ENCODE peak calls at places on chromosomes 16 and 17, in five cellular contexts. J is fibroblast of pulmonary artery, S is psoas muscle, C is lung, T is brain microvascular endothelial cell. E is an unnamed sample.

GRCh38 chr16:22337849-22338248 is 36.6 kb downstream of the CDR2 start:
- DNase-seq in J (no peak), S (no peak), C (no peak), T (no peak), E (no peak)

GRCh38 chr17:65657251-65657828 is 95.9 kb upstream of the AXIN2 start:
- DNase-seq in J (no peak), S (no peak), C (no peak), T (no peak), E (no peak)

GRCh38 chr17:20092292-20092867 is 83.2 kb downstream of the SPECC1 start:
- DNase-seq in J (no peak), S (no peak), C (no peak), T (no peak), E (no peak)

GRCh38 chr17:74059471-74059870 is 144.0 kb upstream of the RPL38 start:
- DNase-seq in J (no peak), S (no peak), C (no peak), T (no peak), E (no peak)

GRCh38 chr16:48609453-48610023 is 442 bp downstream of the N4BP1 start:
- DNase-seq in J (peak; percentile 60), S (peak; percentile 67), C (peak; percentile 55), T (peak; percentile 18), E (peak; percentile 20)

GRCh38 chr17:67801626-67802175 is 23.6 kb upstream of the BPTF start:
- DNase-seq in J (no peak), S (no peak), C (no peak), T (no peak), E (no peak)

GRCh38 chr16:2156025-2156848 is 655 bp downstream of the TRAF7 start:
- DNase-seq in J (peak; percentile 65), S (no peak), C (no peak), T (peak; percentile 57), E (peak; percentile 89)

GRCh38 chr16:49468611-49469322 is 95.2 kb downstream of the C16orf78 start:
- DNase-seq in J (no peak), S (no peak), C (peak; percentile 18), T (no peak), E (no peak)

GRCh38 chr16:85227924-85228462 is 115.7 kb upstream of the CIBAR2 start:
- DNase-seq in J (peak; percentile 67), S (no peak), C (no peak), T (peak; percentile 72), E (peak; percentile 48)

GRCh38 chr17:1908699-1909309 is 79.0 kb downstream of the RPA1 start:
- DNase-seq in J (peak; percentile 83), S (peak; percentile 37), C (peak; percentile 66), T (peak; percentile 65), E (peak; percentile 87)

GRCh38 chr16:10126686-10127085 is 55.5 kb downstream of the GRIN2A start:
- DNase-seq in J (peak; percentile 3), S (no peak), C (no peak), T (peak; percentile 59), E (no peak)

GRCh38 chr17:55332296-55333041 is 67.7 kb downstream of the HLF start:
- DNase-seq in J (no peak), S (no peak), C (peak; percentile 85), T (no peak), E (no peak)

GRCh38 chr17:79864617-79865250 is 25.5 kb upstream of the CBX4 start:
- DNase-seq in J (no peak), S (no peak), C (no peak), T (no peak), E (no peak)

GRCh38 chr16:57939872-57940224 is 31.1 kb downstream of the CNGB1 start:
- DNase-seq in J (no peak), S (no peak), C (no peak), T (no peak), E (no peak)

GRCh38 chr16:19805459-19806160 is 79.0 kb downstream of the GPRC5B start:
- DNase-seq in J (no peak), S (no peak), C (no peak), T (no peak), E (no peak)

DNA sequence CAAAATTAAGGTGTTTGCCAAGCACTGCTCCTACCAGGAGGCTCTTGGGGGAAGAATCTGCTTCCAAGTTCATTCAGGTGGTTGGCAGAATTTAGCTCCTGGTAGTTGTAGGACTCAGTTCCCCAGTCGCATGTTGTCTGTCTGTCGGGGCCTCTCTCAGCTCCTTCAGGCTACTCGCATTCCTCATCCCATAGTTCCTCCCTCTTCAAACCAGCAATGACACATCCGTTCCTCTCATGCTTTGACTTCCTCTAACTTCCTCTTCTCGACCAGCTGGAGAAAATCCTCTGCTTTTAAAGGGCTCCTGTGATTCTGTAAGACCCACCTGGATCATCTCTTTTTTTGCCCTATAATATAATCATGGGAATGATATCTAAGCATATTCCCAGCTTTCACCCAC is 108.1 kb downstream of the PMP22 start:
- DNase-seq in J (peak; percentile 10), S (no peak), C (no peak), T (peak; percentile 14), E (peak; percentile 66)
- H3K4me3 ChIP-seq in J (no peak overlapping the region), S (no peak overlapping the region), C (no peak overlapping the region), T (no peak overlapping the region), E (no peak overlapping the region)

DNA sequence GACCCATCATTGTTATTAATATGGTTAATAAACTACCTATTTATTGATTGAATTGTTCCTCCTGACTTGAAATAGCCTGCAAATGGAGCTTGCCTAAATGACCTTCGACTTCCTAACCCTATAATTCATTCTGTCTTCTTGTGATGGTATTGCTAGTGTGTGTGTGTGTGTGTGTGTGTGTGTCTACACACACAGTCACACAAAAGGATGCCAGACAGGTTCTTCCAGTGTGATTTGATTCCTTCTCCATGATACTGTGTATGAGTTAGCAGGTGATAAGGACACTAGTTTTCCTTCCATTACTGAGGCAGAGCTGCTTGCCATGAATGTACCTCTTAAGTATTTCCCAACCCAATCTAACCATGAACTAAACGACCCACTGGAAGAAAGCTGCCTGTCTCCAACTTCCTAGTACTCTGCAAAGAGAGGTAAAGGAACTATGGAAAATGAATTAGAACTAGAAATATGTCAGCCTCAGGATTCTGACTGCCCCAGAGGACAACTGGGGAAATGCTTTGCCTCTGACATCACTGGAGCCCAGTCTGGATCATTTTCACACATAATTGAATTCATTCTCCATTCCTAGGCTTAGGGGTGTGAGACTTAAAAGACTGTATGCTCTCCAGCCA is 3.5 kb upstream of the CDC6 start:
- DNase-seq in J (peak; percentile 63), S (no peak), C (no peak), T (peak; percentile 63), E (peak; percentile 70)
- TF ChIP-seq CTCF in J (peak; percentile 40), S (peak; percentile 8), C (no peak), T (peak; percentile 59), E (peak; percentile 24)

DNA sequence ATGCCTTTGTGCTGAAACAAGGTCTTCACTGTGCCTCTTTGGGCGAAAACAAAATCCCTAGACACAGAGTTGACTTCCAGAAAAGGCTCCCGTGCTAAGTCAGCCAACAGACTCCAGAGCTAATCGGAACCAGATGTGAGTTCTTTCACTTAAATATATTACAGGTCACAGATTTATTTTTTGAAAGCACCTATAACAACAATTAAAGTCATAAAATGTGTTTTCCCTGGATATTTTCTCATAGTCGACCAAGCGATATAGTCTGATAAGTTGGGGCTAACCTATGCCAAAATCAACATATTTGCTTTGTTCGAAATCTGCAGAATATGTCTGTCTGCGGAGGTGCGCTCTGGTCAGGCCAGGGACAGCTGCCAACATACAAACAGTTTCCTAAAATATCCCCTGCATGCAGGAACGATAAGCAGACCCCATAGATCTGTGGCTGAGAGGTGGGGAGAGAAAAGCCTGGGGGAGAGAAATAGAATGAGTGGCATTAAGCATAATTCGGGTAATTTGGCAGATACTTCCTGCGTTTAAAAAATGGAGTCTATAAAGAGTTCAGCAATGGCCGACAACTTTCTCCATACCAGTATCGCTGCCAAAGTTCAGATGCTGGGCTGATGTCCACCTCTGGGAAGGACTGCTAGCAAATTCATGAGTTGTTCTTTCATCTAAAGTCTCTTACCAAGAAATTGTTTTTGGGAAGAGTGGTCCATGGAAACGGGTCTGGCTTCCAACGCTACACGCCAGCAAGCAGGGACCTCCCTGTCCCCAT is 50.8 kb upstream of the MYH10 start:
- DNase-seq in J (peak; percentile 77), S (no peak), C (no peak), T (no peak), E (peak; percentile 78)
- H3K4me3 ChIP-seq in J (peak overlapping the region; percentile 18), S (peak overlapping the region; percentile 10), C (no peak overlapping the region), T (no peak overlapping the region), E (no peak overlapping the region)

GRCh38 chr17:6140188-6140587 is 70.0 kb downstream of the WSCD1 start:
- DNase-seq in J (no peak), S (no peak), C (no peak), T (no peak), E (no peak)

GRCh38 chr17:6147054-6147453 is 76.9 kb downstream of the WSCD1 start:
- DNase-seq in J (no peak), S (no peak), C (no peak), T (no peak), E (no peak)

DNA sequence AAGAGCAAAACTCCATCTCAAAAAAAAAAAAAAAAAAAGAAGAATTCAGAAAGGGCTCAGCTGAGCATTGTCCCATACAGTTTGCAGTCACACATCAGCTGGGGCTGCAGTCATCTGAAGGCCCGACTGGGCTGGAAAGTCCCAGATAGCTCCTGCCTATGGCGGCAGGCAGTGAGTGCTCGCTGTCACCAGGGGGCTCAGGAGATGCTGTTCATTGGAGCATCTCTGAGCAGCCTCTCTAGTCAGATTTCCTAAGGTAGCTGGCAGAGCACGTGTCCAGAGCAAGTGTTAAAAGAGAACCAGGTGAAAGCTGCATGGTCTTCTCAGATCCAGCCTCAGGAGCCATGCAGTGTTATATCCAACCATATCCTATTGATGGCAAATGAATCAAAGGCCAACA is 75.8 kb downstream of the WSCD1 start:
- DNase-seq in J (no peak), S (no peak), C (no peak), T (no peak), E (no peak)
- TF ChIP-seq CTCF in J (no peak), S (no peak), C (no peak), T (no peak), E (no peak)

GRCh38 chr16:66871840-66872239 is 8.5 kb upstream of the PDP2 start:
- DNase-seq in J (no peak), S (no peak), C (no peak), T (no peak), E (no peak)
- H3K4me3 ChIP-seq in J (no peak overlapping the region), S (no peak overlapping the region), C (no peak overlapping the region), T (no peak overlapping the region), E (no peak overlapping the region)

GRCh38 chr17:29293890-29294579 is at the start of gene NUFIP2:
- DNase-seq in J (peak; percentile 99), S (peak; percentile 99), C (peak; percentile 99), T (peak; percentile 99), E (peak; percentile 97)
- TF ChIP-seq CTCF in J (no peak), S (no peak), C (no peak), T (no peak), E (no peak)

DNA sequence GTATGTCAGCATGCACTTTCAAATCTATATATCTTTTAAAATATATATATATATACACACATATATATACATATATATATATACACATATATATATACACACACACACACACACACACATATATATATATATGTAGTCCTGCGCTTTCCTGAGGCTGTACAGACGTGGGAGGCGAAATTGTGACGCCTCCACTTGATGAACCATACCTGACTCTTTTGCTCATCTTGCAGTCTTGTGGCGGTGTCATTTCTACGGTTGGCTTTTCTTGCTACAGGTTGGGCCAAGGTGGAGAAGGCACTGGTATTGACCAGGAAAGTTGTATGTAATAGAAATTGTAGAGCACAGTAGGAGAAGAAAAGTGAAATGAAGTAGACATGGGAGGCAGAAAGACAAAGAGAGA is 88.2 kb downstream of the RBFOX1 start:
- DNase-seq in J (no peak), S (no peak), C (no peak), T (no peak), E (no peak)
- H3K4me3 ChIP-seq in J (no peak overlapping the region), S (no peak overlapping the region), C (no peak overlapping the region), T (no peak overlapping the region), E (no peak overlapping the region)

GRCh38 chr17:62995377-62995885 is 29.4 kb downstream of the TANC2 start:
- DNase-seq in J (peak; percentile 73), S (no peak), C (no peak), T (peak; percentile 43), E (peak; percentile 49)
- TF ChIP-seq CTCF in J (peak; percentile 80), S (peak; percentile 20), C (no peak), T (peak; percentile 84), E (peak; percentile 64)

GRCh38 chr17:76586741-76587487 is 1.3 kb upstream of the ST6GALNAC2 start:
- DNase-seq in J (no peak), S (no peak), C (no peak), T (no peak), E (no peak)
- H3K4me3 ChIP-seq in J (no peak overlapping the region), S (no peak overlapping the region), C (no peak overlapping the region), T (no peak overlapping the region), E (no peak overlapping the region)

E was measured in foreskin fibroblast.